ENCODE peak calls at places on chromosomes 2 and 18, in ten cellular contexts. N is activated CD4-positive, alpha-beta T cell treated with anti-CD3 and anti-CD28 coated beads, Interleukin-2, amount 10 ng/mL, durations not matched to agents 24 days and 14 days; I is PC-3; U is AG08395; V is MM.1S; S is stimulated activated CD4-positive, alpha-beta T cell treated with anti-CD3 and anti-CD28 coated beads, TNF-alpha, amount 100 ng/mL, for 1 hour; P is midbrain; E is progenitor cell of endocrine pancreas; O is A172; Y is astrocyte of the spinal cord. F is an unnamed sample.

GRCh38 chr18:49016648-49017539 is 66.1 kb upstream of the SMAD7 start:
- DNase-seq in N (no peak), I (peak), U (peak), V (no peak), S (no peak), P (no peak), E (peak), O (peak), Y (peak), F (peak)

GRCh38 chr2:66235408-66235807 is 199.5 kb upstream of the MEIS1 start:
- DNase-seq in N (no peak), I (no peak), U (no peak), V (no peak), S (no peak), P (no peak), E (no peak), O (no peak), Y (no peak), F (no peak)

GRCh38 chr2:234204480-234204879 is 154.0 kb downstream of the SPP2 start:
- DNase-seq in N (no peak), I (peak), U (no peak), V (no peak), S (no peak), P (no peak), E (no peak), O (no peak), Y (no peak), F (no peak)

GRCh38 chr2:98900721-98901120 is 35.3 kb downstream of the CRACDL start:
- DNase-seq in N (no peak), I (no peak), U (no peak), V (no peak), S (no peak), P (no peak), E (no peak), O (no peak), Y (no peak), F (no peak)

GRCh38 chr18:51447351-51447896 is 249.9 kb upstream of the MEX3C start:
- DNase-seq in N (no peak), I (no peak), U (no peak), V (peak), S (no peak), P (peak), E (no peak), O (no peak), Y (no peak), F (no peak)

GRCh38 chr2:230723363-230723762 is 10.7 kb downstream of the CAB39 start:
- DNase-seq in N (peak), I (no peak), U (no peak), V (no peak), S (no peak), P (no peak), E (no peak), O (no peak), Y (no peak), F (no peak)

GRCh38 chr2:216339456-216340279 is 32.6 kb downstream of the MARCHF4 start:
- DNase-seq in N (no peak), I (peak), U (peak), V (no peak), S (no peak), P (no peak), E (no peak), O (peak), Y (peak), F (peak)

GRCh38 chr2:189267491-189267890 is 87.9 kb upstream of the COL5A2 start:
- DNase-seq in N (no peak), I (no peak), U (peak), V (no peak), S (no peak), P (no peak), E (no peak), O (no peak), Y (peak), F (no peak)

GRCh38 chr2:19810637-19811036 is 91.1 kb downstream of the TTC32 start:
- DNase-seq in N (no peak), I (no peak), U (no peak), V (no peak), S (no peak), P (no peak), E (no peak), O (no peak), Y (no peak), F (no peak)

GRCh38 chr18:36934884-36935283 is 106.0 kb downstream of the KIAA1328 start:
- DNase-seq in N (no peak), I (peak), U (peak), V (no peak), S (no peak), P (no peak), E (no peak), O (peak), Y (peak), F (no peak)

GRCh38 chr2:102932521-102932920 is 170.7 kb downstream of the TMEM182 start:
- DNase-seq in N (no peak), I (peak), U (no peak), V (no peak), S (no peak), P (no peak), E (no peak), O (no peak), Y (no peak), F (no peak)

GRCh38 chr2:19140463-19141208 is 217.8 kb downstream of the OSR1 start:
- DNase-seq in N (no peak), I (peak), U (peak), V (no peak), S (no peak), P (no peak), E (no peak), O (peak), Y (peak), F (no peak)

GRCh38 chr18:10417679-10418078 is 36.8 kb upstream of the APCDD1 start:
- DNase-seq in N (no peak), I (no peak), U (no peak), V (no peak), S (no peak), P (no peak), E (no peak), O (no peak), Y (peak), F (no peak)

GRCh38 chr2:103798291-103798690 is 1036.5 kb downstream of the TMEM182 start:
- DNase-seq in N (no peak), I (no peak), U (no peak), V (no peak), S (no peak), P (no peak), E (no peak), O (no peak), Y (no peak), F (no peak)

GRCh38 chr18:58928401-58928800 is 63.7 kb downstream of the ZNF532 start:
- DNase-seq in N (no peak), I (no peak), U (no peak), V (no peak), S (no peak), P (no peak), E (no peak), O (no peak), Y (no peak), F (no peak)

GRCh38 chr18:13246121-13246520 is 27.6 kb downstream of the LDLRAD4 start:
- DNase-seq in N (no peak), I (no peak), U (no peak), V (no peak), S (no peak), P (no peak), E (no peak), O (no peak), Y (no peak), F (no peak)

GRCh38 chr2:37648316-37649011 is 23.0 kb downstream of the CDC42EP3 start:
- DNase-seq in N (peak), I (no peak), U (no peak), V (no peak), S (no peak), P (no peak), E (no peak), O (no peak), Y (no peak), F (no peak)

GRCh38 chr2:240460781-240461431 is 25.4 kb downstream of the GPC1 start:
- DNase-seq in N (no peak), I (no peak), U (no peak), V (no peak), S (no peak), P (no peak), E (no peak), O (no peak), Y (no peak), F (no peak)

GRCh38 chr2:240810621-240811020 is 9.4 kb downstream of the KIF1A start:
- DNase-seq in N (no peak), I (no peak), U (no peak), V (no peak), S (no peak), P (no peak), E (peak), O (no peak), Y (no peak), F (no peak)

GRCh38 chr18:68417826-68418225 is 297.1 kb downstream of the TMX3 start:
- DNase-seq in N (no peak), I (no peak), U (peak), V (no peak), S (no peak), P (no peak), E (no peak), O (no peak), Y (no peak), F (no peak)

GRCh38 chr2:50614056-50614455 is 417.9 kb downstream of the NRXN1 start:
- DNase-seq in N (no peak), I (peak), U (no peak), V (no peak), S (no peak), P (no peak), E (no peak), O (peak), Y (peak), F (no peak)

GRCh38 chr2:240157147-240157470 is 16.7 kb upstream of the OTOS start:
- DNase-seq in N (no peak), I (no peak), U (no peak), V (no peak), S (no peak), P (no peak), E (no peak), O (no peak), Y (no peak), F (no peak)

GRCh38 chr2:133841905-133842304 is 273.6 kb upstream of the NCKAP5 start:
- DNase-seq in N (no peak), I (peak), U (peak), V (no peak), S (no peak), P (no peak), E (no peak), O (peak), Y (peak), F (no peak)

GRCh38 chr2:136510244-136510643 is 255.1 kb upstream of the THSD7B start:
- DNase-seq in N (no peak), I (no peak), U (no peak), V (no peak), S (no peak), P (no peak), E (no peak), O (no peak), Y (no peak), F (no peak)

GRCh38 chr2:25988134-25988533 is 5.8 kb upstream of the KIF3C start:
- DNase-seq in N (no peak), I (no peak), U (no peak), V (no peak), S (no peak), P (no peak), E (no peak), O (no peak), Y (no peak), F (no peak)

GRCh38 chr2:179963626-179964025 is 43.5 kb downstream of the CWC22 start:
- DNase-seq in N (no peak), I (peak), U (peak), V (no peak), S (no peak), P (no peak), E (no peak), O (peak), Y (peak), F (no peak)

GRCh38 chr18:49476664-49477411 is 10.2 kb downstream of the C18orf32 start:
- DNase-seq in N (no peak), I (peak), U (peak), V (no peak), S (no peak), P (no peak), E (no peak), O (peak), Y (peak), F (no peak)

GRCh38 chr2:42368817-42369550 is 8.0 kb upstream of the COX7A2L start:
- DNase-seq in N (no peak), I (peak), U (no peak), V (no peak), S (no peak), P (no peak), E (no peak), O (no peak), Y (no peak), F (no peak)